ENCODE peak calls at places on chromosomes 2 and 18, in five cellular contexts. I is thyroid gland, C is GM12891, B is HT-29, Q is left ventricle myocardium inferior. W is an unnamed sample.

GRCh38 chr2:147211484-147211883 is 633.3 kb upstream of the ACVR2A start:
- DNase-seq in I (no peak), C (no peak), Q (no peak), B (no peak), W (no peak)

GRCh38 chr2:105144941-105145300 is 96.6 kb upstream of the GPR45 start:
- DNase-seq in B (no peak), I (no peak), C (no peak), Q (no peak), W (no peak)

GRCh38 chr2:10241641-10242430 is 60.9 kb upstream of the HPCAL1 start:
- DNase-seq in B (no peak), C (no peak), Q (peak; percentile 9), I (no peak), W (no peak)

GRCh38 chr18:12811191-12811950 is 72.7 kb downstream of the PTPN2 start:
- DNase-seq in Q (no peak), I (no peak), C (no peak), B (no peak), W (no peak)

GRCh38 chr2:211664321-211664720 is 874.3 kb downstream of the ERBB4 start:
- DNase-seq in B (no peak), C (no peak), I (no peak), Q (no peak), W (no peak)

GRCh38 chr2:96702098-96702785 is 37.6 kb downstream of the LMAN2L start:
- DNase-seq in Q (no peak), B (no peak), C (no peak), I (no peak), W (no peak)

GRCh38 chr18:44564922-44565321 is 115.8 kb upstream of the SETBP1 start:
- DNase-seq in Q (no peak), C (no peak), I (no peak), B (no peak), W (no peak)

GRCh38 chr18:51621103-51621969 is 423.9 kb upstream of the MEX3C start:
- DNase-seq in C (peak; percentile 20), B (peak; percentile 54), Q (peak; percentile 29), I (peak; percentile 49), W (peak; percentile 34)

GRCh38 chr18:59902180-59902992 is 2.6 kb downstream of the PMAIP1 start:
- DNase-seq in Q (no peak), B (no peak), I (no peak), C (no peak), W (no peak)

GRCh38 chr2:134664051-134664450 is 54.7 kb downstream of the TMEM163 start:
- DNase-seq in Q (no peak), B (no peak), I (no peak), C (no peak), W (no peak)

GRCh38 chr2:151051584-151052220 is 210.0 kb downstream of the RBM43 start:
- DNase-seq in Q (no peak), C (peak; percentile 7), I (peak; percentile 31), B (peak; percentile 67), W (peak; percentile 51)

GRCh38 chr18:55054591-55054990 is 95.3 kb upstream of the CCDC68 start:
- DNase-seq in I (no peak), B (no peak), Q (no peak), C (no peak), W (no peak)

GRCh38 chr2:202632682-202633081 is 2.1 kb upstream of the FAM117B start:
- DNase-seq in C (no peak), B (no peak), Q (peak; percentile 36), I (peak; percentile 19), W (no peak)

GRCh38 chr2:223601932-223602676 is at the start of gene SCG2:
- DNase-seq in C (peak; percentile 13), B (peak; percentile 74), Q (peak; percentile 51), I (peak; percentile 68), W (peak; percentile 51)

GRCh38 chr2:221750317-221750716 is 178.2 kb upstream of the EPHA4 start:
- DNase-seq in I (no peak), Q (no peak), B (no peak), C (no peak), W (no peak)

GRCh38 chr2:39059366-39059952 is 61.4 kb downstream of the SOS1 start:
- DNase-seq in I (no peak), Q (no peak), C (no peak), B (peak; percentile 56), W (peak; percentile 52)

GRCh38 chr2:133264951-133265949 is 303.0 kb downstream of the NCKAP5 start:
- DNase-seq in I (no peak), B (no peak), Q (peak; percentile 53), C (no peak), W (peak; percentile 84)

GRCh38 chr2:164840458-164840929 is 1.1 kb downstream of the COBLL1 start:
- DNase-seq in C (no peak), B (no peak), Q (peak; percentile 44), I (peak; percentile 60), W (no peak)

GRCh38 chr18:62802523-62802922 is 87.2 kb downstream of the PHLPP1 start:
- DNase-seq in C (no peak), B (no peak), Q (no peak), I (no peak), W (no peak)

GRCh38 chr2:88074854-88075292 is 7.2 kb downstream of the SMYD1 start:
- DNase-seq in C (no peak), B (no peak), I (no peak), Q (no peak), W (no peak)

GRCh38 chr18:10377956-10378355 is 76.5 kb upstream of the APCDD1 start:
- DNase-seq in B (no peak), C (no peak), Q (no peak), I (no peak), W (no peak)

GRCh38 chr18:70289351-70290330 is 796 bp downstream of the SOCS6 start:
- DNase-seq in Q (peak; percentile 35), B (peak; percentile 36), C (peak; percentile 57), I (peak; percentile 49), W (peak; percentile 8)

GRCh38 chr2:10659898-10660568 is 29.7 kb downstream of the NOL10 start:
- DNase-seq in C (no peak), B (peak; percentile 79), Q (peak; percentile 47), I (peak; percentile 62), W (peak; percentile 51)

GRCh38 chr2:238561230-238561629 is 134.5 kb downstream of the ASB1 start:
- DNase-seq in I (no peak), B (no peak), Q (no peak), C (no peak), W (no peak)

GRCh38 chr2:194730266-194730665 is 926.8 kb upstream of the SLC39A10 start:
- DNase-seq in I (no peak), Q (no peak), C (no peak), B (no peak), W (no peak)

GRCh38 chr18:75065251-75066000 is 143.5 kb downstream of the PTGR3 start:
- DNase-seq in C (no peak), B (no peak), Q (no peak), I (no peak), W (no peak)

GRCh38 chr2:176110975-176111663 is 4.0 kb downstream of the HOXD11 start:
- DNase-seq in C (no peak), Q (no peak), B (peak; percentile 30), I (peak; percentile 38), W (peak; percentile 55)

GRCh38 chr2:65528241-65528574 is 95.8 kb upstream of the SPRED2 start:
- DNase-seq in B (no peak), Q (no peak), I (no peak), C (no peak), W (no peak)

GRCh38 chr2:160735696-160736095 is 242.1 kb upstream of the RBMS1 start:
- DNase-seq in Q (no peak), B (no peak), C (no peak), I (no peak), W (no peak)